ENCODE peak calls at places on chromosomes 11 and 22, in four cellular contexts. X, C, W and Q are unnamed samples.

GRCh38 chr11:78370406-78371172 is 47.0 kb downstream of the GAB2 start:
- ATAC-seq in X (no peak), C (no peak), W (peak; percentile 89), Q (no peak)

GRCh38 chr11:86062719-86063118 is 6.2 kb downstream of the PICALM start:
- ATAC-seq in W (peak; percentile 56), C (no peak), X (no peak), Q (no peak)

GRCh38 chr11:128351168-128351567 is 236.2 kb downstream of the ETS1 start:
- ATAC-seq in C (no peak), X (no peak), W (no peak), Q (no peak)

GRCh38 chr11:2346014-2346413 is 31.1 kb upstream of the CD81 start:
- ATAC-seq in X (no peak), C (no peak), W (no peak), Q (no peak)

GRCh38 chr11:116828632-116829524 is 829 bp upstream of the APOC3 start:
- ATAC-seq in W (no peak), C (no peak), X (no peak), Q (no peak)

GRCh38 chr11:16002942-16003341 is 353.4 kb downstream of the SOX6 start:
- ATAC-seq in X (no peak), C (no peak), W (peak; percentile 92), Q (no peak)

GRCh38 chr11:102415252-102415916 is 37.2 kb downstream of the TMEM123 start:
- ATAC-seq in C (no peak), X (no peak), W (no peak), Q (peak; percentile 56)

GRCh38 chr11:91296628-91297027 is 928.0 kb upstream of the FAT3 start:
- ATAC-seq in X (no peak), C (no peak), W (no peak), Q (no peak)

GRCh38 chr22:37166675-37167066 is 17.0 kb upstream of the IL2RB start:
- ATAC-seq in X (peak; percentile 76), C (peak; percentile 97), W (peak; percentile 95), Q (no peak)

GRCh38 chr11:33040862-33041453 is 1.6 kb downstream of the TCP11L1 start:
- ATAC-seq in C (no peak), X (no peak), W (no peak), Q (peak; percentile 52)

GRCh38 chr11:74138572-74138971 is 32.2 kb downstream of the C2CD3 start:
- ATAC-seq in C (peak; percentile 82), X (peak; percentile 94), W (peak; percentile 93), Q (no peak)